ENCODE peak calls at places on chromosomes 13 and 19, in six cellular contexts. Z is G401; M is T-helper 17 cell; X is stimulated activated CD8-positive, alpha-beta memory T cell treated with anti-CD3 and anti-CD28 coated beads, Interleukin-7, amount 100 ng/mL, for 1 hour; G is stimulated activated CD4-positive, alpha-beta T cell treated with anti-CD3 and anti-CD28 coated beads, Interleukin-1b, Interleukin-23, amount 100 ng/mL, for 24 hours; K is brain microvascular endothelial cell. D is an unnamed sample.

GRCh38 chr19:48812094-48812929 is 1.5 kb upstream of the BCAT2 start:
- DNase-seq in Z (peak), M (peak), X (peak), G (no peak), K (peak), D (peak)

GRCh38 chr13:35927554-35927953 is 203.6 kb downstream of the DCLK1 start:
- DNase-seq in Z (no peak), M (no peak), X (no peak), G (no peak), K (peak), D (no peak)

GRCh38 chr19:12783226-12783848 is 7.9 kb upstream of the JUNB start:
- DNase-seq in Z (no peak), M (no peak), X (no peak), G (no peak), K (no peak), D (no peak)

GRCh38 chr13:72205773-72206172 is 338.8 kb upstream of the DACH1 start:
- DNase-seq in Z (no peak), M (no peak), X (no peak), G (no peak), K (no peak), D (no peak)

GRCh38 chr13:111943229-111943795 is 123.6 kb upstream of the SOX1 start:
- DNase-seq in Z (no peak), M (no peak), X (no peak), G (no peak), K (no peak), D (no peak)

GRCh38 chr19:49512970-49513745 is 697 bp downstream of the FCGRT start:
- DNase-seq in Z (no peak), M (no peak), X (no peak), G (no peak), K (no peak), D (no peak)

GRCh38 chr13:38819053-38819452 is 132.2 kb downstream of the FREM2 start:
- DNase-seq in Z (no peak), M (no peak), X (no peak), G (no peak), K (peak), D (no peak)

GRCh38 chr13:40565282-40566148 is 100.9 kb downstream of the FOXO1 start:
- DNase-seq in Z (no peak), M (no peak), X (no peak), G (no peak), K (no peak), D (no peak)

GRCh38 chr13:68708336-68708908 is 1399.2 kb upstream of the ATXN8OS start:
- DNase-seq in Z (no peak), M (no peak), X (no peak), G (no peak), K (no peak), D (no peak)

GRCh38 chr13:109700176-109700575 is 86.2 kb downstream of the IRS2 start:
- DNase-seq in Z (no peak), M (no peak), X (no peak), G (no peak), K (peak), D (no peak)

GRCh38 chr19:38284422-38284821 is 19.6 kb upstream of the C19orf33 start:
- DNase-seq in Z (no peak), M (no peak), X (no peak), G (no peak), K (no peak), D (no peak)

GRCh38 chr13:19818223-19818842 is 35.6 kb upstream of the PSPC1 start:
- DNase-seq in Z (peak), M (peak), X (no peak), G (no peak), K (peak), D (no peak)

GRCh38 chr19:49835562-49835961 is 15.4 kb upstream of the PTOV1 start:
- DNase-seq in Z (no peak), M (no peak), X (no peak), G (no peak), K (no peak), D (no peak)

GRCh38 chr19:14116918-14117578 is 514 bp downstream of the PRKACA start:
- DNase-seq in Z (no peak), M (no peak), X (no peak), G (no peak), K (no peak), D (no peak)

GRCh38 chr13:80305737-80306136 is 35.2 kb downstream of the SPRY2 start:
- DNase-seq in Z (no peak), M (no peak), X (no peak), G (no peak), K (no peak), D (no peak)

GRCh38 chr19:16315825-16316505 is 8.7 kb upstream of the KLF2 start:
- DNase-seq in Z (no peak), M (no peak), X (no peak), G (no peak), K (peak), D (no peak)

GRCh38 chr13:110682746-110683145 is 23.2 kb downstream of the CARS2 start:
- DNase-seq in Z (no peak), M (no peak), X (no peak), G (no peak), K (no peak), D (no peak)

GRCh38 chr13:114056205-114057013 is 76.0 kb downstream of the RASA3 start:
- DNase-seq in Z (no peak), M (no peak), X (no peak), G (no peak), K (no peak), D (no peak)

GRCh38 chr19:18710186-18710585 is 26.7 kb downstream of the CRTC1 start:
- DNase-seq in Z (no peak), M (no peak), X (no peak), G (no peak), K (no peak), D (no peak)

GRCh38 chr19:6457958-6458694 is 1.5 kb downstream of the SLC25A23 start:
- DNase-seq in Z (peak), M (no peak), X (no peak), G (no peak), K (no peak), D (no peak)

GRCh38 chr13:72383646-72384045 is 343.8 kb downstream of the MZT1 start:
- DNase-seq in Z (no peak), M (no peak), X (no peak), G (no peak), K (no peak), D (no peak)

GRCh38 chr19:29545866-29546582 is 20.2 kb downstream of the VSTM2B start:
- DNase-seq in Z (no peak), M (no peak), X (no peak), G (no peak), K (no peak), D (no peak)

GRCh38 chr13:33634526-33635111 is 183.3 kb upstream of the RFC3 start:
- DNase-seq in Z (peak), M (no peak), X (no peak), G (no peak), K (peak), D (no peak)

GRCh38 chr19:10858204-10858828 is 10.1 kb downstream of the C19orf38 start:
- DNase-seq in Z (no peak), M (peak), X (no peak), G (no peak), K (no peak), D (no peak)

GRCh38 chr13:93235258-93236015 is 8.8 kb downstream of the GPC6 start:
- DNase-seq in Z (no peak), M (no peak), X (no peak), G (no peak), K (no peak), D (no peak)

GRCh38 chr13:74487091-74487722 is 353.0 kb upstream of the KLF12 start:
- DNase-seq in Z (no peak), M (no peak), X (no peak), G (no peak), K (no peak), D (no peak)

GRCh38 chr19:41940443-41941409 is 12.5 kb upstream of the ERFL start:
- DNase-seq in Z (no peak), M (no peak), X (no peak), G (no peak), K (no peak), D (no peak)

GRCh38 chr13:53466576-53466975 is 438.0 kb downstream of the OLFM4 start:
- DNase-seq in Z (no peak), M (no peak), X (no peak), G (no peak), K (no peak), D (no peak)

GRCh38 chr13:48530833-48531232 is 2.0 kb downstream of the RCBTB2 start:
- DNase-seq in Z (no peak), M (no peak), X (no peak), G (no peak), K (no peak), D (no peak)

GRCh38 chr19:1774999-1775772 is 21.9 kb downstream of the ONECUT3 start:
- DNase-seq in Z (no peak), M (no peak), X (no peak), G (no peak), K (no peak), D (no peak)

GRCh38 chr13:40352807-40353562 is 313.5 kb downstream of the FOXO1 start:
- DNase-seq in Z (no peak), M (no peak), X (no peak), G (no peak), K (no peak), D (no peak)

GRCh38 chr13:98222081-98222554 is 45.0 kb upstream of the RNF113B start:
- DNase-seq in Z (no peak), M (no peak), X (no peak), G (no peak), K (no peak), D (no peak)

GRCh38 chr19:17718988-17719711 is at the start of gene MAP1S:
- DNase-seq in Z (peak), M (peak), X (peak), G (peak), K (peak), D (no peak)

GRCh38 chr19:2207991-2208860 is 27.9 kb downstream of the PLEKHJ1 start:
- DNase-seq in Z (no peak), M (no peak), X (no peak), G (no peak), K (peak), D (no peak)

GRCh38 chr13:99961634-99962033 is 9.9 kb downstream of the ZIC5 start:
- DNase-seq in Z (peak), M (no peak), X (no peak), G (no peak), K (no peak), D (no peak)

GRCh38 chr13:60111726-60112125 is 52.0 kb downstream of the DIAPH3 start:
- DNase-seq in Z (no peak), M (no peak), X (no peak), G (no peak), K (no peak), D (no peak)

GRCh38 chr19:29668746-29669609 is 3.7 kb downstream of the PLEKHF1 start:
- DNase-seq in Z (no peak), M (no peak), X (no peak), G (no peak), K (no peak), D (no peak)